ENCODE peak calls at places on chromosomes 5 and 9, in nine cellular contexts. M is HCT116, J is A549, U is K562, Z is Panc1, R is GM23338, A is SK-N-SH, B is HepG2, W is GM12878. C is an unnamed sample.

GRCh38 chr5:151005975-151006576 is 14.3 kb upstream of the GPX3 start:
- DNase-seq in Z (no peak), A (no peak), B (no peak), U (no peak), W (no peak), M (no peak), R (no peak), J (no peak), C (no peak)

GRCh38 chr5:146213210-146213838 is 9.9 kb downstream of the RBM27 start:
- DNase-seq in R (no peak), M (no peak), J (no peak), B (peak; percentile 89), Z (no peak), W (no peak), U (no peak), A (no peak), C (no peak)

GRCh38 chr5:76714771-76715483 is 999 bp upstream of the F2R start:
- DNase-seq in R (peak; percentile 76), W (no peak), Z (no peak), J (peak; percentile 30), M (no peak), B (no peak), U (no peak), A (peak; percentile 68), C (no peak)

GRCh38 chr9:126959326-126959725 is 44.7 kb downstream of the RALGPS1 start:
- DNase-seq in M (no peak), B (no peak), W (no peak), A (no peak), U (no peak), R (no peak), J (no peak), Z (no peak), C (no peak)

GRCh38 chr9:128275198-128276007 is at the start of gene GOLGA2:
- DNase-seq in W (no peak), M (peak; percentile 24), A (peak; percentile 86), B (peak; percentile 56), Z (no peak), U (peak; percentile 98), R (peak; percentile 73), J (peak; percentile 68), C (peak; percentile 37)

GRCh38 chr9:134547161-134548100 is 94.2 kb upstream of the COL5A1 start:
- DNase-seq in J (no peak), A (no peak), Z (no peak), U (no peak), W (no peak), R (no peak), B (no peak), M (no peak), C (no peak)

GRCh38 chr9:85157763-85158162 is 488.2 kb downstream of the NTRK2 start:
- DNase-seq in Z (no peak), B (no peak), R (no peak), U (no peak), J (no peak), W (no peak), M (no peak), A (peak; percentile 39), C (no peak)

GRCh38 chr5:1468629-1469527 is 23.6 kb upstream of the SLC6A3 start:
- DNase-seq in J (no peak), B (no peak), U (no peak), R (no peak), Z (no peak), A (no peak), W (no peak), M (no peak), C (no peak)

GRCh38 chr5:26568316-26568715 is 470.1 kb downstream of the CDH9 start:
- DNase-seq in M (no peak), U (no peak), W (no peak), Z (no peak), R (no peak), B (no peak), A (no peak), J (no peak), C (no peak)

GRCh38 chr5:154962494-154962893 is 21.6 kb downstream of the MRPL22 start:
- DNase-seq in W (no peak), M (no peak), B (no peak), R (no peak), Z (no peak), J (no peak), U (no peak), A (no peak), C (no peak)

GRCh38 chr9:18472915-18473314 is 1.0 kb upstream of the ADAMTSL1 start:
- DNase-seq in A (no peak), Z (no peak), M (no peak), U (no peak), J (no peak), W (no peak), R (no peak), B (no peak), C (no peak)

GRCh38 chr5:177359860-177360259 is 2.1 kb downstream of the RGS14 start:
- DNase-seq in A (no peak), U (no peak), Z (no peak), M (no peak), B (no peak), W (no peak), J (no peak), R (no peak), C (no peak)

GRCh38 chr9:123368023-123368422 is 12.0 kb downstream of the CRB2 start:
- DNase-seq in W (no peak), R (no peak), B (no peak), U (no peak), A (no peak), J (no peak), M (no peak), Z (no peak), C (no peak)

GRCh38 chr9:123365881-123366528 is 10.0 kb downstream of the CRB2 start:
- DNase-seq in B (no peak), M (no peak), W (no peak), Z (no peak), R (peak; percentile 88), J (no peak), A (no peak), U (no peak), C (no peak)

GRCh38 chr9:123364241-123364824 is 8.3 kb downstream of the CRB2 start:
- DNase-seq in M (no peak), Z (no peak), J (no peak), W (no peak), R (no peak), U (peak; percentile 51), A (no peak), B (no peak), C (no peak)

GRCh38 chr9:123362856-123363255 is 6.9 kb downstream of the CRB2 start:
- DNase-seq in Z (no peak), W (no peak), U (no peak), R (no peak), A (no peak), M (no peak), J (no peak), B (no peak), C (no peak)

GRCh38 chr9:123365287-123365880 is 9.4 kb downstream of the CRB2 start:
- DNase-seq in W (no peak), M (no peak), U (no peak), Z (no peak), J (no peak), B (peak; percentile 29), R (peak; percentile 75), A (no peak), C (no peak)
- TF ChIP-seq REST in W (no peak), M (no peak), U (no peak), Z (no peak), J (no peak), B (no peak), R (no peak), A (no peak), C (no peak)

DNA sequence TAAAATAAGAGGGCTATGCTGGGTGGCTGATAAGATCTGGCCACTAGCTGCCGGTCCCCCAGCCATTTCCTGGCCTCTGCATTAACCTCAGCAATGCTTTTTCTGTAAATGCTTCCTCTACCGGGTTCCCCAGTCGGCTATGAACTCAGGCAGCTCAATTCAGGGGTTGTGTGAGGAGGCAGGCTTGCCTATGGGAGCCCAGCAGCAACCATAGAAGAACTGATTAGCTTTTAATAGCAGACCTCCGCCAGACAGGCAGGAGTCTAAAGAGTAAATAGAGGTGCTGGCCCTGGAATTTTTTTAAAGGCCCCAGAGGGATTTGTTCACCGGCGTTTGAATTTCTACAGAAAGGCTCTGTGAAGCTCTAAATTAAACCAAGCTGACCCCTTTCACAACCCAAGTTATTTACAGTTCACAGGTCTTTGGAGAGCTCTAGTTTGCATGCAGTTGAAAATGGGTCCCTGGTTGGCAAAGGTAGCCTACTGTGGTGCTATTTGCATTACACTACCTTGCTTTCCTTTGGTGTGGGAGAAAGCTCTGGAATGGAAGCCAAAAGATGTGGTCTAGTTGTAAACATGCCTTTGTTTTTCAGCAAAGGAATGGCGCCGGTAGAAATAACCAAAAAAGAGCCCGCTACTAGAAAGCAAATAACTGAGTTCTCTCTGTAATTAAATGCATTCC is 289.7 kb upstream of the SEMA6A start:
- DNase-seq in U (no peak), B (peak; percentile 99), Z (no peak), J (no peak), W (no peak), M (no peak), R (peak; percentile 95), A (peak; percentile 30), C (no peak)
- TF ChIP-seq REST in U (no peak), B (no peak), Z (no peak), J (no peak), W (no peak), M (no peak), R (no peak), A (no peak), C (no peak)

GRCh38 chr5:39541920-39542319 is 117.1 kb upstream of the DAB2 start:
- DNase-seq in M (no peak), Z (no peak), B (no peak), A (no peak), W (no peak), J (no peak), R (no peak), U (no peak), C (no peak)

GRCh38 chr5:39542511-39542910 is 117.7 kb upstream of the DAB2 start:
- DNase-seq in W (no peak), B (no peak), M (no peak), Z (no peak), U (no peak), J (no peak), A (no peak), R (no peak), C (no peak)

GRCh38 chr5:39543335-39543734 is 118.6 kb upstream of the DAB2 start:
- DNase-seq in Z (no peak), J (no peak), W (no peak), U (no peak), M (no peak), R (no peak), B (no peak), A (no peak), C (no peak)

GRCh38 chr5:39547548-39548154 is 122.9 kb upstream of the DAB2 start:
- DNase-seq in M (peak; percentile 43), J (peak; percentile 49), W (no peak), A (peak; percentile 14), U (peak; percentile 37), B (peak; percentile 41), Z (peak; percentile 42), R (peak; percentile 74), C (peak; percentile 12)
- TF ChIP-seq REST in M (no peak), J (no peak), W (no peak), A (no peak), U (no peak), B (no peak), Z (no peak), R (no peak), C (no peak)

DNA sequence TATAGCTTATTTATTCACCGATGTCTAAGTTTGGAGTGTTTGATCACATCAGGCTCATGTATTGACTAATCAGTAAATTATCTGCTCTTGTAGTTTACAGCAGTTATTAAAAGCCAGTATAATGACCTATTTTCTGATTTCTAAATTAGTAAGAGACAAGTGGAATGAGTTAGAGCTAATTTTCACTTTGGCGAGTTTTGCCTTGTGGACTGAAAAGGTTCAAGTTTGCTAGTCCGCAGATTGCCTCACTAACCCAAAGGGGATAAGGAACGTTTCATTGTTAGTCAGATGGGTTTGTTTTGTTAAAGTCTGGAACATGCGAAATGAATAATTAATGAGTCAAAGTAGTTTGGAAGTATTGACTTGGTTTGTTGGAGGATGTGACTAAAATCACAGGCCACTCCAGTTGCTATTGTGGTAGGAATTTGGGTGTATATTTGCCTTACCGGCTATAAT is 40.1 kb downstream of the SMARCA2 start:
- DNase-seq in M (no peak), R (no peak), W (peak; percentile 77), Z (no peak), A (no peak), J (no peak), U (no peak), B (no peak), C (no peak)
- TF ChIP-seq REST in M (no peak), R (no peak), W (no peak), Z (no peak), A (no peak), J (no peak), U (no peak), B (no peak), C (no peak)